ENCODE peak calls at places on chromosomes 5 and 9, in ten cellular contexts. K is activated T-helper 1 cell treated with anti-CD3 and anti-CD28 coated beads, Interleukin-12 subunit alpha, Interleukin-12 subunit beta, Interleukin-2, Interleukin-4 antibody, amounts not matched to agents 30 ng/mL and 10 ng/mL and 1 ng/mL, durations not matched to agents 14 hours and 24 hours and 36 hours; I is HEK293T; M is C1 segment of cervical spinal cord; C is dorsolateral prefrontal cortex; X is amniotic stem cell; B is OCI-M1; Q is posterior cingulate gyrus; U is CD8-positive, alpha-beta memory T cell; N is naive B cell. Y is an unnamed sample.

GRCh38 chr5:96049398-96050272 is 88.0 kb upstream of the ELL2 start:
- DNase-seq in K (no peak), I (no peak), M (no peak), C (no peak), X (peak; percentile 53), B (peak; percentile 16), Q (no peak), U (no peak), N (no peak), Y (no peak)

GRCh38 chr9:117772960-117773359 is 68.8 kb downstream of the TLR4 start:
- DNase-seq in K (no peak), I (peak; percentile 7), M (no peak), C (no peak), X (no peak), B (no peak), Q (no peak), U (no peak), N (no peak), Y (no peak)

GRCh38 chr9:119884411-119884810 is 515.2 kb upstream of the BRINP1 start:
- DNase-seq in K (no peak), I (no peak), M (no peak), C (no peak), X (no peak), B (no peak), Q (no peak), U (no peak), N (no peak), Y (no peak)

GRCh38 chr9:132487351-132487791 is 77.4 kb downstream of the CFAP77 start:
- DNase-seq in K (no peak), I (no peak), M (no peak), C (no peak), X (no peak), B (no peak), Q (no peak), U (peak; percentile 86), N (no peak), Y (no peak)

GRCh38 chr9:71690058-71690691 is 78.1 kb downstream of the CEMIP2 start:
- DNase-seq in K (no peak), I (no peak), M (no peak), C (no peak), X (no peak), B (no peak), Q (no peak), U (no peak), N (no peak), Y (no peak)

GRCh38 chr5:31935702-31936347 is 238.3 kb downstream of the GOLPH3 start:
- DNase-seq in K (no peak), I (peak; percentile 21), M (no peak), C (no peak), X (no peak), B (no peak), Q (no peak), U (no peak), N (no peak), Y (peak; percentile 55)

GRCh38 chr9:125829743-125830142 is 82.6 kb downstream of the PBX3 start:
- DNase-seq in K (no peak), I (no peak), M (no peak), C (no peak), X (no peak), B (peak; percentile 74), Q (no peak), U (peak; percentile 62), N (peak; percentile 53), Y (no peak)

GRCh38 chr5:87210743-87211142 is 56.9 kb upstream of the RASA1 start:
- DNase-seq in K (no peak), I (no peak), M (no peak), C (no peak), X (no peak), B (no peak), Q (no peak), U (no peak), N (no peak), Y (peak; percentile 14)

GRCh38 chr9:124835026-124835501 is 18.2 kb upstream of the WDR38 start:
- DNase-seq in K (no peak), I (peak; percentile 38), M (no peak), C (no peak), X (peak; percentile 9), B (peak; percentile 16), Q (no peak), U (no peak), N (no peak), Y (no peak)

GRCh38 chr5:116382025-116382873 is 192.4 kb downstream of the SEMA6A start:
- DNase-seq in K (no peak), I (no peak), M (no peak), C (no peak), X (no peak), B (no peak), Q (no peak), U (no peak), N (no peak), Y (no peak)

GRCh38 chr5:65030056-65030455 is 261.3 kb downstream of the CWC27 start:
- DNase-seq in K (no peak), I (no peak), M (no peak), C (no peak), X (no peak), B (no peak), Q (no peak), U (no peak), N (no peak), Y (no peak)

GRCh38 chr5:112419050-112419595 is at the start of gene EPB41L4A:
- DNase-seq in K (no peak), I (peak; percentile 42), M (peak; percentile 30), C (peak; percentile 5), X (no peak), B (peak; percentile 18), Q (peak; percentile 2), U (no peak), N (peak; percentile 11), Y (peak; percentile 57)

GRCh38 chr5:135553688-135554462 is 18.1 kb upstream of the NEUROG1 start:
- DNase-seq in K (no peak), I (peak; percentile 68), M (peak; percentile 42), C (no peak), X (no peak), B (no peak), Q (no peak), U (no peak), N (no peak), Y (peak; percentile 61)

GRCh38 chr9:75147638-75148037 is 59.3 kb downstream of the OSTF1 start:
- DNase-seq in K (no peak), I (no peak), M (no peak), C (no peak), X (no peak), B (no peak), Q (no peak), U (no peak), N (no peak), Y (no peak)

GRCh38 chr9:89236955-89237573 is 58.4 kb upstream of the SHC3 start:
- DNase-seq in K (no peak), I (no peak), M (no peak), C (no peak), X (no peak), B (no peak), Q (no peak), U (no peak), N (no peak), Y (no peak)

GRCh38 chr5:142317173-142317572 is 7.6 kb downstream of the SPRY4 start:
- DNase-seq in K (no peak), I (no peak), M (no peak), C (no peak), X (no peak), B (no peak), Q (no peak), U (no peak), N (no peak), Y (no peak)

GRCh38 chr5:73939535-73939934 is 313.5 kb downstream of the ARHGEF28 start:
- DNase-seq in K (no peak), I (no peak), M (no peak), C (no peak), X (no peak), B (no peak), Q (no peak), U (no peak), N (no peak), Y (no peak)

GRCh38 chr5:124743534-124744169 is 2.8 kb downstream of the ZNF608 start:
- DNase-seq in K (no peak), I (no peak), M (no peak), C (no peak), X (no peak), B (no peak), Q (no peak), U (no peak), N (peak; percentile 44), Y (no peak)

GRCh38 chr5:131679911-131680310 is 44.9 kb upstream of the RAPGEF6 start:
- DNase-seq in K (no peak), I (no peak), M (no peak), C (no peak), X (peak; percentile 10), B (peak; percentile 79), Q (no peak), U (no peak), N (no peak), Y (no peak)

GRCh38 chr9:107711528-107711927 is 222.0 kb upstream of the KLF4 start:
- DNase-seq in K (no peak), I (no peak), M (no peak), C (no peak), X (peak; percentile 54), B (peak; percentile 21), Q (no peak), U (no peak), N (no peak), Y (no peak)